ENCODE peak calls at places on chromosome 16, in four cellular contexts. I, D, Y and B are unnamed samples.

GRCh38 chr16:1645914-1646525 is 32.1 kb upstream of the JPT2 start:
- DNase-seq in I (peak; percentile 87), D (no peak), Y (no peak), B (no peak)

GRCh38 chr16:57797526-57798266 is 4.6 kb downstream of the KIFC3 start:
- DNase-seq in I (peak; percentile 60), D (no peak), Y (no peak), B (no peak)

GRCh38 chr16:57023541-57024249 is 34.3 kb downstream of the NLRC5 start:
- DNase-seq in I (no peak), D (no peak), Y (no peak), B (no peak)

GRCh38 chr16:668519-669171 is 713 bp downstream of the RHOT2 start:
- DNase-seq in I (no peak), D (no peak), Y (no peak), B (no peak)

GRCh38 chr16:83015871-83016270 is 389.1 kb downstream of the CDH13 start:
- DNase-seq in I (no peak), D (no peak), Y (no peak), B (no peak)

GRCh38 chr16:77596243-77596642 is 126.1 kb upstream of the NUDT7 start:
- DNase-seq in I (no peak), D (no peak), Y (no peak), B (no peak)

GRCh38 chr16:62066747-62067146 is 30.5 kb upstream of the CDH8 start:
- DNase-seq in I (no peak), D (no peak), Y (no peak), B (no peak)

GRCh38 chr16:79653337-79654000 is 52.9 kb upstream of the MAF start:
- DNase-seq in I (no peak), D (peak; percentile 39), Y (peak; percentile 10), B (peak; percentile 46)

GRCh38 chr16:24332695-24333094 is 76.6 kb downstream of the CACNG3 start:
- DNase-seq in I (no peak), D (no peak), Y (no peak), B (no peak)

GRCh38 chr16:14564881-14565687 is 65.0 kb downstream of the PARN start:
- DNase-seq in I (no peak), D (no peak), Y (no peak), B (no peak)

GRCh38 chr16:65497571-65497970 is 375.7 kb upstream of the CDH11 start:
- DNase-seq in I (no peak), D (no peak), Y (no peak), B (no peak)

GRCh38 chr16:27778171-27778925 is 228.4 kb downstream of the KATNIP start:
- DNase-seq in I (no peak), D (no peak), Y (no peak), B (no peak)

GRCh38 chr16:50740747-50741146 is 1.1 kb upstream of the CYLD start:
- DNase-seq in I (no peak), D (no peak), Y (no peak), B (no peak)

GRCh38 chr16:50741808-50742520 is at the start of gene CYLD:
- DNase-seq in I (peak; percentile 98), D (peak; percentile 100), Y (peak; percentile 100), B (peak; percentile 100)

GRCh38 chr16:50739031-50739430 is 2.9 kb upstream of the CYLD start:
- DNase-seq in I (no peak), D (no peak), Y (no peak), B (no peak)

GRCh38 chr16:50742521-50743150 is 750 bp downstream of the CYLD start:
- DNase-seq in I (no peak), D (peak; percentile 37), Y (peak; percentile 67), B (no peak)

DNA sequence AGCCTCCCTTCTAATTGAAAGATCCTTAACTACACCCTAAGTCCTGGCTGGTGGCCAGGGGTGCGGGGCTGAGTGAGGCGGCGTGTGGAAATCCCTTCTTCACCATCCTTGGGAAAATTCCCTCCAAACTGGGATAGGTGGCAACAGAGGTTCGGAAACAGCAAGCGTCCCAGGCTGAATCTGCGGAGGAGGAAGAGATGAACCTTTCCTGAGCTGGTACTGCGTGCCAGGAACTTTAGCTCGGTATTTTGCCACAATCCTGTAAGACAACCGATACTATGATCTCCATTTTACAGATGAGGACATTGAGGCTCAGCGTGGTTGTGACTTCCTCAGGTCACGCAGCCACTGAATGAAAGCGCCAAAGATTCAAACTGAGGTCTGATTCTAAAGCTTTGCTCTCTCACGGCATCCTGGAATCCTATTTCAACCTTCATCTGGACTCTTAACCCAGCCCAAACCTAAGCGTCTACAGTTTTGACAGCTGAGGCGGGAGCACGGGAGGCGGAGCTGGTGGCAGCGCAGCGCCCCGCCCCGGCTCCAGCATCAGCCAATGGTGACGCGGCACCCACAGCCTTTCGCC is 570 bp upstream of the CYLD start:
- DNase-seq in I (no peak), D (peak; percentile 21), Y (peak; percentile 19), B (peak; percentile 35)
- TF ChIP-seq POLR2A in I (no peak), D (no peak), Y (no peak), B (no peak)

GRCh38 chr16:11796227-11797165 is 562 bp downstream of the ZC3H7A start:
- DNase-seq in I (peak; percentile 50), D (peak; percentile 78), Y (peak; percentile 80), B (peak; percentile 58)

GRCh38 chr16:11795887-11796226 is 1.2 kb downstream of the ZC3H7A start:
- DNase-seq in I (no peak), D (no peak), Y (no peak), B (no peak)

GRCh38 chr16:11797957-11798299 is 870 bp upstream of the ZC3H7A start:
- DNase-seq in I (peak; percentile 22), D (no peak), Y (peak; percentile 36), B (no peak)

GRCh38 chr16:11799017-11799381 is 1.9 kb upstream of the ZC3H7A start:
- DNase-seq in I (no peak), D (no peak), Y (no peak), B (no peak)

DNA sequence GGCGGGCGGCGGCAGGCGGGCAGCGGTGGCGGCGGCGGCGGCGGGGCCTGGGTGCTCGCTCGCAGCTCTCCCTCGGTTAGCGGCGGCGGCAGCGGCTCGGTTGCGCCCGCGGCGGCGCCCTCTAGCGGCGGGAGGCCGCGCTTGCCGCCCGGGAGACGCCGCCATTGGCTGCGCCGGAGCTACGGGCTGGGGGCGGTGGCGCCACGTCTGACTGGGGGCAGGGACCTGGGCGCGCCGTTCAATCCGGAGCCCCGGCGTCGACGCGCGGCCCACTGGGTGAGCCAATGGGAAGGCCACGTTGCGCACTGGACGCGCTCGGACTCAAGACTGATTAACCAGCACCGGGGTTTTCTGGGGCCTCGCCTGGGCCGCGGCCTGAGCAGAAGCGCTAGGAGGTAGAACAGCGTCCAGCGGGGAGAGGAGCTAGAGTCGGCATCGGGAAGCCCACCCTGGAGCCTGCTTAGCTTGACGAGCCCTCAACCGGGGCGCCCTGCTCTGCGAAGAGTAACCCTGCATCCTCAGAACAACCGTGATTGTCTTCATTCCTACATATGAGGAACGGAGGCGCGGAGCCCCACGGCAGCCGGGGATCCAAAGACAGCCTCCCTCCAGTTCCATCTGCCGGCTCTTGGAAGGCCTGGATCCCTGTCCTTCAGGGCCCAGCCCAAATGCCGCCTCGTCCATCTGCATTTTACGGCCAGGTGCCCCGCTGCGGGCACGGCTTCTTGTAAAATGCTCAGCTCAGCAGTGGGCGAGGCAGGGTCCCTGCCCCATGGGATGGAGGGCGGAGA is at the start of gene ZC3H7A:
- DNase-seq in I (peak; percentile 96), D (peak; percentile 97), Y (peak; percentile 97), B (peak; percentile 95)
- TF ChIP-seq POLR2A in I (peak; percentile 98), D (peak; percentile 87), Y (peak; percentile 98), B (peak; percentile 86)

GRCh38 chr16:87784812-87785211 is 19.0 kb upstream of the KLHDC4 start:
- DNase-seq in I (no peak), D (no peak), Y (peak; percentile 75), B (no peak)

GRCh38 chr16:87780385-87780989 is 14.7 kb upstream of the KLHDC4 start:
- DNase-seq in I (no peak), D (no peak), Y (peak; percentile 45), B (no peak)

GRCh38 chr16:87778476-87778829 is 12.7 kb upstream of the KLHDC4 start:
- DNase-seq in I (no peak), D (no peak), Y (no peak), B (no peak)

GRCh38 chr16:87778830-87779579 is 13.2 kb upstream of the KLHDC4 start:
- DNase-seq in I (peak; percentile 85), D (peak; percentile 83), Y (peak; percentile 91), B (peak; percentile 74)
- TF ChIP-seq POLR2A in I (no peak), D (no peak), Y (no peak), B (no peak)

DNA sequence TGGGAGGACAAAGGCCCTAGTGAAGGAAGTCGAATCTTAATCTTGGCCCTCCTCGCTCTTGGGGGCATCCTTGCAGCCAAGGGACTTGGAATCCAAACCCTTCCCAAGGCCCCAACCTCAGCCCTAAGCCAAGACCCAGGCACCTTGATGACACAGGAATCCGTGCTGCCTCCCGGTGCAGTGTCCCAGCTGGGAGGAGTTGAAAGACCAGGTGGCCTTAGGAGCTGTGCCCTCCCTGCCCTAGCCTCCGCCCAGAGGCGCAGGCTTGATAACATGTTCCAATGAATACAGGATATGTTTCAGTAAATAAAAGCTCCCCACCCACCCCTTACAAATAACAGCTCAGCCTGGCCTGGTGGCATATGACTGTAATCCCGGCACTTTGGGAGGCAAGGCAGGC is at the start of gene CHST5:
- DNase-seq in I (no peak), D (no peak), Y (no peak), B (no peak)
- TF ChIP-seq POLR2A in I (no peak), D (no peak), Y (no peak), B (no peak)